ENCODE peak calls at places on chromosomes 7 and 10, in ten cellular contexts. A is WERI-Rb-1, L is endothelial cell of umbilical vein, N is NB4, U is right lobe of liver, E is lower lobe of right lung, T is stomach, X is K562, C is HL-60, R is cardiac fibroblast. W is an unnamed sample.

GRCh38 chr7:52140848-52141247 is 824.2 kb upstream of the COBL start:
- DNase-seq in A (no peak), L (no peak), N (no peak), U (no peak), E (no peak), T (no peak), X (no peak), C (no peak), R (no peak), W (no peak)

GRCh38 chr7:27593226-27593625 is 69.5 kb downstream of the HIBADH start:
- DNase-seq in A (no peak), L (peak; percentile 19), N (no peak), U (no peak), E (no peak), T (no peak), X (no peak), C (no peak), R (no peak), W (no peak)

GRCh38 chr10:78306358-78306757 is 272.7 kb downstream of the RPS24 start:
- DNase-seq in A (no peak), L (no peak), N (no peak), U (no peak), E (no peak), T (no peak), X (no peak), C (no peak), R (no peak), W (no peak)

GRCh38 chr10:35172574-35172973 is 45.9 kb downstream of the CREM start:
- DNase-seq in A (no peak), L (peak; percentile 98), N (no peak), U (no peak), E (no peak), T (no peak), X (no peak), C (no peak), R (peak; percentile 68), W (no peak)

GRCh38 chr10:47019546-47019945 is 108.3 kb downstream of the PTPN20 start:
- DNase-seq in A (no peak), L (no peak), N (no peak), U (peak; percentile 6), E (no peak), T (no peak), X (no peak), C (no peak), R (no peak), W (no peak)

GRCh38 chr7:7562736-7563135 is 3.9 kb upstream of the MIOS start:
- DNase-seq in A (no peak), L (no peak), N (no peak), U (no peak), E (no peak), T (no peak), X (no peak), C (no peak), R (peak; percentile 13), W (peak; percentile 72)

GRCh38 chr10:33116293-33116697 is 158.3 kb upstream of the ITGB1 start:
- DNase-seq in A (peak; percentile 31), L (peak; percentile 81), N (peak; percentile 35), U (no peak), E (no peak), T (no peak), X (peak; percentile 48), C (no peak), R (peak; percentile 81), W (no peak)

GRCh38 chr10:44848211-44848610 is 62.9 kb upstream of the TMEM72 start:
- DNase-seq in A (no peak), L (no peak), N (no peak), U (no peak), E (no peak), T (no peak), X (no peak), C (no peak), R (no peak), W (no peak)

GRCh38 chr7:37927739-37928444 is 7.5 kb downstream of the EPDR1 start:
- DNase-seq in A (no peak), L (no peak), N (peak; percentile 49), U (no peak), E (no peak), T (no peak), X (no peak), C (no peak), R (no peak), W (no peak)

GRCh38 chr7:28808786-28809533 is 149.2 kb downstream of the TRIL start:
- DNase-seq in A (no peak), L (no peak), N (no peak), U (peak; percentile 28), E (peak; percentile 48), T (no peak), X (peak; percentile 6), C (no peak), R (no peak), W (no peak)

GRCh38 chr7:28891192-28891872 is 66.8 kb downstream of the TRIL start:
- DNase-seq in A (no peak), L (no peak), N (no peak), U (peak; percentile 21), E (no peak), T (no peak), X (no peak), C (no peak), R (no peak), W (no peak)

GRCh38 chr10:128092454-128092853 is 33.8 kb downstream of the MKI67 start:
- DNase-seq in A (no peak), L (no peak), N (no peak), U (no peak), E (no peak), T (no peak), X (no peak), C (no peak), R (peak; percentile 26), W (no peak)

GRCh38 chr10:48300556-48300955 is 5.9 kb upstream of the MAPK8 start:
- DNase-seq in A (no peak), L (no peak), N (no peak), U (no peak), E (no peak), T (no peak), X (no peak), C (no peak), R (no peak), W (no peak)

GRCh38 chr10:132334883-132335188 is 2.8 kb downstream of the LRRC27 start:
- DNase-seq in A (no peak), L (no peak), N (no peak), U (no peak), E (no peak), T (no peak), X (no peak), C (no peak), R (no peak), W (no peak)

GRCh38 chr10:132331259-132331955 is 586 bp upstream of the LRRC27 start:
- DNase-seq in A (no peak), L (no peak), N (peak; percentile 63), U (no peak), E (no peak), T (no peak), X (no peak), C (peak; percentile 48), R (peak; percentile 24), W (no peak)

GRCh38 chr10:132331956-132332749 is at the start of gene LRRC27:
- DNase-seq in A (peak; percentile 98), L (peak; percentile 98), N (peak; percentile 98), U (peak; percentile 98), E (peak; percentile 99), T (peak; percentile 99), X (peak; percentile 97), C (peak; percentile 98), R (peak; percentile 99), W (peak; percentile 81)

GRCh38 chr10:132335189-132336063 is 3.4 kb downstream of the LRRC27 start:
- DNase-seq in A (peak; percentile 60), L (no peak), N (peak; percentile 89), U (no peak), E (peak; percentile 89), T (no peak), X (peak; percentile 87), C (peak; percentile 77), R (no peak), W (no peak)

GRCh38 chr10:132333386-132333785 is 1.4 kb downstream of the LRRC27 start:
- DNase-seq in A (no peak), L (no peak), N (no peak), U (no peak), E (no peak), T (no peak), X (no peak), C (no peak), R (no peak), W (no peak)
- H3K4me3 ChIP-seq in A (no peak overlapping the region), L (no peak overlapping the region), N (no peak overlapping the region), U (no peak overlapping the region), E (no peak overlapping the region), T (no peak overlapping the region), X (no peak overlapping the region), C (no peak overlapping the region), R (no peak overlapping the region), W (no peak overlapping the region)

DNA sequence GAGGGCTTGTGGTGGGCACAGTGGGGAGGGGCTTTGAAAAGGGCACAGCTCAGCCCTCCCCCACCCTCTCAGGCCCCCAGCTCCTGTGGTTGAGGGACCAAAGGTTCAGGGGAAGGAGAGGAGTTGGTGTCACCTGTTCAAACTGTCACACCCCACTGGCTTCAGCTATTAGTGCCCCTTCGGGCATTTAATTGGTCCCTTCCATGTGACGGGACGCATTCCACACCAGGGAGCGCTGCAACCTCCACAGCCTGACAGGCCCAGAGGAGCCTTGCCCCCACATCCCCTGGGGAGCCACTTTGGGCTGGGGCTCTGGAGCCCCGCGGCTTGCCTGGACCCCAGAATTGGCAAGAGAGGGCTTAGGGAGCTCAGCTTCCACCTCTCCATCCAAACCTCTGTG is 75.7 kb downstream of the C10orf105 start:
- DNase-seq in A (no peak), L (no peak), N (no peak), U (no peak), E (no peak), T (no peak), X (no peak), C (no peak), R (no peak), W (no peak)
- TF ChIP-seq CTCF in A (no peak), L (no peak), N (no peak), U (no peak), E (no peak), T (no peak), X (no peak), C (no peak), R (no peak), W (no peak)

GRCh38 chr10:132319853-132320669 is 11.9 kb upstream of the LRRC27 start:
- DNase-seq in A (no peak), L (no peak), N (peak; percentile 95), U (no peak), E (no peak), T (no peak), X (peak; percentile 81), C (peak; percentile 75), R (peak; percentile 82), W (peak; percentile 88)
- H3K4me3 ChIP-seq in A (no peak overlapping the region), L (no peak overlapping the region), N (peak overlapping the region; percentile 12), U (no peak overlapping the region), E (no peak overlapping the region), T (no peak overlapping the region), X (no peak overlapping the region), C (no peak overlapping the region), R (no peak overlapping the region), W (no peak overlapping the region)

DNA sequence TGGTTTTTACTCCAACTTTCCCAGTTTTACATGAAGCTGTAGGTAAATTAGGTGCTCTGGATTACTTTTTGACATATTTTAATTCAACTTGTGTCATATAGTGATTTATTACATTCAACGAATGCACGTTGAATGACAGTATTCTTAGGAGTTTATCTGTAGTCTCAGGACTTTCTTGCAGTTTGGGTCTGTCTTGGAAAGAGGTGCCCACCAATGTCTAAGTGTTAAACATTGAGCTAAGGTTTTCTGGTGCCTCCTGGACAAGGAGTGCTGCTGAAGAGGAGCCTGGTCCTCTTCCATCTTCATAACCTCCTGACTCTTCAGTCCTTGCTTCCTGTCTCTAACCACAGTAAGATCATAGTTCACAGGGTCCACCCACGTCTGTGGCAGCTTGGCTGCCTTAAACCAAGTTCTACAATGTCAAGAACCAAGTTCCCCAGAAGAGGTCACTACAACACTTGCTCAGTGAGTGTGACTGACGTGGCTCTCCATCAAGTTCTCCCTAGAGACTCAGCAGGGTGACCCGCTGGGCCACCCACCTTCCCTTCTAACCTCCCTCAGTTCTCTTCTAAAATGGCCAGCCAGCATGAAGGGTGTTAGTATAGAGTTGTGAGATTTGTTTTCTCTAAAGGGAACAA is 6.1 kb downstream of the NPY start:
- DNase-seq in A (peak; percentile 29), L (peak; percentile 20), N (peak; percentile 87), U (no peak), E (no peak), T (no peak), X (peak; percentile 72), C (peak; percentile 26), R (peak; percentile 18), W (peak; percentile 1)
- TF ChIP-seq CTCF in A (peak; percentile 68), L (peak; percentile 28), N (peak; percentile 50), U (peak; percentile 48), E (peak; percentile 38), T (no peak), X (peak; percentile 63), C (no peak), R (no peak), W (peak; percentile 32)

W was measured in AG09309.